ENCODE peak calls at places on chromosomes 2 and 18, in four cellular contexts. R is small intestine, Q is spleen, O is aorta. D is an unnamed sample.

GRCh38 chr18:7370812-7371211 is 139.9 kb downstream of the LRRC30 start:
- DNase-seq in R (no peak), Q (peak; percentile 84), O (peak; percentile 80), D (peak; percentile 44)

GRCh38 chr18:60082790-60083189 is 183.0 kb downstream of the PMAIP1 start:
- DNase-seq in R (no peak), Q (no peak), O (no peak), D (no peak)

GRCh38 chr2:38626326-38627031 is 23.8 kb upstream of the HNRNPLL start:
- DNase-seq in R (peak; percentile 42), Q (no peak), O (no peak), D (no peak)

GRCh38 chr2:214217599-214217998 is 193.3 kb upstream of the VWC2L start:
- DNase-seq in R (no peak), Q (no peak), O (no peak), D (no peak)

GRCh38 chr2:10879624-10880585 is 31.8 kb upstream of the KCNF1 start:
- DNase-seq in R (no peak), Q (no peak), O (no peak), D (no peak)

GRCh38 chr18:13548944-13549878 is 177.1 kb downstream of the FAM210A start:
- DNase-seq in R (no peak), Q (no peak), O (no peak), D (no peak)

GRCh38 chr2:44245068-44245861 is 30.0 kb upstream of the SLC3A1 start:
- DNase-seq in R (peak; percentile 92), Q (no peak), O (no peak), D (no peak)

GRCh38 chr2:84697895-84698294 is 181.6 kb downstream of the DNAH6 start:
- DNase-seq in R (no peak), Q (no peak), O (no peak), D (no peak)

GRCh38 chr2:240112914-240113690 is 23.0 kb downstream of the COPS9 start:
- DNase-seq in R (no peak), Q (no peak), O (no peak), D (no peak)

GRCh38 chr18:59229681-59230443 is 9.9 kb downstream of the GRP start:
- DNase-seq in R (no peak), Q (no peak), O (no peak), D (no peak)

GRCh38 chr18:24228661-24229053 is 89.8 kb downstream of the CABYR start:
- DNase-seq in R (peak; percentile 35), Q (no peak), O (no peak), D (no peak)

GRCh38 chr2:200225943-200226342 is 80.5 kb upstream of the SPATS2L start:
- DNase-seq in R (no peak), Q (no peak), O (no peak), D (no peak)

GRCh38 chr2:12717988-12718661 is 1.4 kb downstream of the TRIB2 start:
- DNase-seq in R (peak; percentile 42), Q (peak; percentile 85), O (no peak), D (peak; percentile 39)

GRCh38 chr18:32770651-32771168 is 2.1 kb downstream of the KLHL14 start:
- DNase-seq in R (peak; percentile 37), Q (peak; percentile 82), O (no peak), D (no peak)

GRCh38 chr2:84481702-84482101 is 22.6 kb upstream of the SUCLG1 start:
- DNase-seq in R (no peak), Q (no peak), O (no peak), D (no peak)

GRCh38 chr18:22185298-22185697 is 15.9 kb downstream of the GATA6 start:
- DNase-seq in R (no peak), Q (no peak), O (peak; percentile 89), D (no peak)

GRCh38 chr2:18545384-18545783 is 15.1 kb downstream of the RDH14 start:
- DNase-seq in R (no peak), Q (no peak), O (no peak), D (no peak)

GRCh38 chr2:195898505-195898904 is 170.1 kb downstream of the DNAH7 start:
- DNase-seq in R (no peak), Q (no peak), O (peak; percentile 77), D (peak; percentile 33)

GRCh38 chr2:29293830-29294438 is 178.7 kb downstream of the CLIP4 start:
- DNase-seq in R (peak; percentile 29), Q (no peak), O (no peak), D (no peak)

GRCh38 chr2:142586693-142587432 is 290.6 kb upstream of the KYNU start:
- DNase-seq in R (no peak), Q (peak; percentile 60), O (no peak), D (no peak)

GRCh38 chr2:38218583-38218982 is 142.6 kb upstream of the CYP1B1 start:
- DNase-seq in R (no peak), Q (no peak), O (no peak), D (no peak)

GRCh38 chr18:23281626-23282436 is 146.5 kb downstream of the CABLES1 start:
- DNase-seq in R (peak; percentile 68), Q (no peak), O (no peak), D (no peak)

GRCh38 chr18:961644-962355 is 57.1 kb downstream of the ADCYAP1 start:
- DNase-seq in R (peak; percentile 7), Q (no peak), O (peak; percentile 67), D (no peak)

GRCh38 chr2:726158-726557 is 49.0 kb upstream of the TMEM18 start:
- DNase-seq in R (no peak), Q (no peak), O (no peak), D (no peak)

GRCh38 chr2:230441188-230441897 is 25.3 kb downstream of the SP100 start:
- DNase-seq in R (peak; percentile 54), Q (peak; percentile 83), O (no peak), D (no peak)

GRCh38 chr2:14756122-14756541 is 123.6 kb downstream of the LRATD1 start:
- DNase-seq in R (no peak), Q (no peak), O (no peak), D (no peak)

GRCh38 chr2:23584054-23584745 is 199.2 kb downstream of the KLHL29 start:
- DNase-seq in R (no peak), Q (peak; percentile 48), O (peak; percentile 88), D (no peak)

GRCh38 chr2:23454501-23455120 is 69.6 kb downstream of the KLHL29 start:
- DNase-seq in R (no peak), Q (no peak), O (no peak), D (no peak)

GRCh38 chr2:232329716-232330067 is 48.9 kb upstream of the ALPP start:
- DNase-seq in R (no peak), Q (peak; percentile 69), O (no peak), D (no peak)

GRCh38 chr2:1601471-1602358 is 142.6 kb downstream of the PXDN start:
- DNase-seq in R (no peak), Q (no peak), O (no peak), D (no peak)

GRCh38 chr2:198873771-198874501 is 583.8 kb downstream of the SATB2 start:
- DNase-seq in R (no peak), Q (no peak), O (no peak), D (no peak)

GRCh38 chr2:234526711-234527110 is 29.8 kb upstream of the ARL4C start:
- DNase-seq in R (no peak), Q (no peak), O (no peak), D (no peak)
- H3K4me1 ChIP-seq in R (no peaks in the 10 kb centered on the region), Q (no peaks in the 10 kb centered on the region), O (no peaks in the 10 kb centered on the region), D (no peaks in the 10 kb centered on the region)

GRCh38 chr2:239050252-239050649 is 202.4 kb downstream of the TWIST2 start:
- DNase-seq in R (no peak), Q (no peak), O (peak; percentile 21), D (no peak)

GRCh38 chr2:239053801-239054503 is 206.1 kb downstream of the TWIST2 start:
- DNase-seq in R (no peak), Q (no peak), O (peak; percentile 39), D (no peak)

GRCh38 chr2:239052720-239053665 is 205.1 kb downstream of the TWIST2 start:
- DNase-seq in R (no peak), Q (peak; percentile 74), O (peak; percentile 71), D (no peak)

GRCh38 chr2:239049421-239050251 is 201.8 kb downstream of the TWIST2 start:
- DNase-seq in R (no peak), Q (no peak), O (peak; percentile 53), D (no peak)

DNA sequence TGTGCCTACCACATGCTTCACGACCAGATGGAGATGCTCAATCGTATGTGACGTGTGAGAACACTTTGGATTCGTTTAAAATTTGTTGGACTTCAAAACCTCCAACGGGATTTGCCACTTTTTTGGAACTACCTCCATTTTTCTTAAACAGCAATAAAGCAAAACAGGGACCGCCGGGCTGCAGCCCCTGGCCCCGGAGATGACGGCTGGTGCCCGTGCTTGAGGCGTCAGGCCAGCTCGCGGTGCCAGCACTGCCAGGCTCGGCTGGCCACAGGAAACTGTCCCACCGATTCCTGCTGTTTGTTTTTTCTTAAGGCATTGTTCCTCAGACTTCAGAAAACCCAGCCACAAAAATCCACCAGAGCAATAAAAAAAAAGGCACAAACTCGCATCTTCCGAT is 204.2 kb downstream of the TWIST2 start:
- DNase-seq in R (no peak), Q (no peak), O (peak; percentile 50), D (no peak)
- H3K27ac ChIP-seq in R (no peak overlapping the region), Q (no peak overlapping the region), O (no peak overlapping the region), D (no peak overlapping the region)

GRCh38 chr2:181158453-181158852 is 178.0 kb downstream of the UBE2E3 start:
- DNase-seq in R (no peak), Q (no peak), O (no peak), D (no peak)

GRCh38 chr2:181163139-181163538 is 182.7 kb downstream of the UBE2E3 start:
- DNase-seq in R (no peak), Q (no peak), O (no peak), D (no peak)

GRCh38 chr2:181165199-181165868 is 184.9 kb downstream of the UBE2E3 start:
- DNase-seq in R (peak; percentile 38), Q (no peak), O (no peak), D (no peak)

GRCh38 chr2:181164699-181165098 is 184.3 kb downstream of the UBE2E3 start:
- DNase-seq in R (no peak), Q (no peak), O (no peak), D (no peak)

DNA sequence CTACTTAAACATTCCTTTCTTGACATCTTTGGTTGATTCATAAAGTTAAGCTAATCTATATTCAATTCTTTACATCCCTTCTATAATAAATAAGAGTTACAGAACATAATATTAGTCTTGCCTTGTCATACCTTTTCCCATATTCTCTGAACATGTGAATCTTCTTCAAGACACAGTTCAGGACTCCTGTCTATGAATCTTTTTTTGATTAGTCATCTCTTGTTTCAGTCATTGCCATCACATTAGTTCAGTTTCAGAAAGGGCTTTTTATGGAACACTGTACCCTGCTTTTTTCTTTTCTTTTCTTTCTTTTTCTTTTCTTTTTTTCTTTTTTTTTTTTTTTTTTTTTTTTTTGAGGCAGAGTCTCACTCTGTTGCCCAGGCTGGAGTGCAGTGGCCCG is 181.2 kb downstream of the UBE2E3 start:
- DNase-seq in R (no peak), Q (no peak), O (no peak), D (no peak)
- H3K4me1 ChIP-seq in R (no peaks in the 10 kb centered on the region), Q (peaks cover 16% of the 10 kb centered on the region), O (no peaks in the 10 kb centered on the region), D (no peaks in the 10 kb centered on the region)

DNA sequence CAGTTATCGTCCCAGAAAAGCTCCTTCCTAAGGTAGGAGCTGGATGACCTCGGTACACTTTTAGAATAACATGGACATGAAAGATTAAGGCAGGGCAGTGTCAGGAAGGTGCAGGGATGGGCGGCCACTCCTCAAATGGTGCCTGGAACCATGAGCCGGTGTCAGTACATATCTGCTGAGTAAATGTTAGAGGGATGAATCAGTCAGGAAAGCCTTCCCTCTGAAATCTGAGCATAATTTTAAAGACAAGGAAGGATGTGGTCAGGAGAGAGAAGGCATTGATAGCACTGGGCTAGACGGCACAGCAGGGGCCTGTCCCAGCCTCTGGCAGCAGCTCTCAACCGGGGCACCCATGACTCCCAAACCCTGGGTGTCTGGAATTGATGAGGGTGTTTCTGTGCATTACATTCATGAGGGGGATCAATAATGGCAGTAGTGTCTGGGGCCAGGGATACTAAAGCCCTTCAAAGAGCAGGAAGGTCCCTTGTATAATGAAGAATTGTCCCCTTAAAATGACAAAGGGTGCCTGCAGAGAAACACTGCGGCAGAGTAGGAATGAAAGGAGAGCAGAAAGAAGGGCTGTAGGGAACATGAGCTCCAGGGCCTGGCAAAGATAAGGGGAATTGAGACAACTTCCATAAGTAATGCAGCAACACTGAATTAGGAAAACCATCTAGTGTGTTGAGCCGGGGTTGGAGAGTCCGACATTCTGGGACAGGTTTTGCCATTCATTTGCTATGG is 162.3 kb upstream of the REV1 start:
- DNase-seq in R (no peak), Q (no peak), O (no peak), D (no peak)
- H3K27ac ChIP-seq in R (no peak overlapping the region), Q (no peak overlapping the region), O (no peak overlapping the region), D (no peak overlapping the region)

D was measured in stomach.